ENCODE peak calls at places on chromosomes 4 and X, in ten cellular contexts. T, E, F, H, J, D, K, W, V and S are unnamed samples.

GRCh38 chr4:140353836-140354235 is 19.6 kb upstream of the SCOC start:
- DNase-seq in T (no peak), E (no peak), F (peak; percentile 28), H (no peak), J (no peak), D (no peak), K (no peak), W (no peak), V (no peak), S (no peak)

GRCh38 chr4:53619431-53619830 is 28.1 kb upstream of the LNX1 start:
- DNase-seq in T (no peak), E (no peak), F (no peak), H (no peak), J (no peak), D (no peak), K (no peak), W (no peak), V (no peak), S (no peak)

GRCh38 chr4:73864365-73864764 is 4.8 kb upstream of the CXCL1 start:
- DNase-seq in T (no peak), E (no peak), F (no peak), H (no peak), J (no peak), D (no peak), K (no peak), W (no peak), V (no peak), S (no peak)

GRCh38 chr4:79869597-79870336 is 203.3 kb downstream of the ANTXR2 start:
- DNase-seq in T (no peak), E (no peak), F (no peak), H (no peak), J (no peak), D (no peak), K (no peak), W (no peak), V (no peak), S (no peak)

GRCh38 chrX:9337056-9337455 is 127.8 kb upstream of the TBL1X start:
- DNase-seq in T (peak; percentile 68), E (peak; percentile 70), F (peak; percentile 62), H (no peak), J (no peak), D (no peak), K (no peak), W (no peak), V (no peak), S (no peak)

GRCh38 chr4:83269256-83269655 is 15.3 kb downstream of the COQ2 start:
- DNase-seq in T (peak; percentile 27), E (no peak), F (peak; percentile 47), H (no peak), J (no peak), D (no peak), K (no peak), W (no peak), V (no peak), S (no peak)

GRCh38 chrX:47351706-47352105 is 18.7 kb upstream of the ZNF157 start:
- DNase-seq in T (peak; percentile 83), E (no peak), F (peak; percentile 67), H (no peak), J (no peak), D (no peak), K (no peak), W (no peak), V (no peak), S (no peak)

GRCh38 chr4:123481034-123481433 is 84.4 kb downstream of the SPRY1 start:
- DNase-seq in T (peak; percentile 83), E (no peak), F (peak; percentile 96), H (no peak), J (no peak), D (no peak), K (no peak), W (no peak), V (no peak), S (no peak)

GRCh38 chrX:45633419-45633818 is 432.7 kb upstream of the DIPK2B start:
- DNase-seq in T (no peak), E (no peak), F (no peak), H (no peak), J (no peak), D (no peak), K (no peak), W (no peak), V (no peak), S (no peak)

GRCh38 chr4:107518076-107518475 is 202.0 kb downstream of the PAPSS1 start:
- DNase-seq in T (no peak), E (no peak), F (no peak), H (no peak), J (no peak), D (no peak), K (no peak), W (no peak), V (no peak), S (no peak)

GRCh38 chr4:39335566-39335965 is 30.6 kb downstream of the RFC1 start:
- DNase-seq in T (peak; percentile 27), E (no peak), F (no peak), H (no peak), J (no peak), D (no peak), K (no peak), W (no peak), V (no peak), S (no peak)

GRCh38 chrX:34546366-34546765 is 110.7 kb downstream of the TMEM47 start:
- DNase-seq in T (peak; percentile 2), E (no peak), F (no peak), H (no peak), J (no peak), D (no peak), K (no peak), W (no peak), V (no peak), S (no peak)

GRCh38 chr4:7172946-7173345 is 19.4 kb upstream of the SORCS2 start:
- DNase-seq in T (no peak), E (no peak), F (no peak), H (no peak), J (no peak), D (no peak), K (no peak), W (no peak), V (no peak), S (no peak)

GRCh38 chr4:176425035-176425434 is 105.3 kb downstream of the SPCS3 start:
- DNase-seq in T (peak; percentile 68), E (no peak), F (peak; percentile 81), H (no peak), J (no peak), D (no peak), K (no peak), W (no peak), V (no peak), S (no peak)

GRCh38 chrX:128975716-128976115 is 547.6 kb downstream of the SMARCA1 start:
- DNase-seq in T (no peak), E (no peak), F (no peak), H (no peak), J (peak; percentile 20), D (no peak), K (no peak), W (no peak), V (peak; percentile 17), S (no peak)

GRCh38 chr4:11497212-11497806 is 68.6 kb upstream of the HS3ST1 start:
- DNase-seq in T (no peak), E (no peak), F (no peak), H (no peak), J (peak; percentile 29), D (no peak), K (no peak), W (no peak), V (no peak), S (no peak)

GRCh38 chr4:66606908-66607307 is 936.6 kb upstream of the EPHA5 start:
- DNase-seq in T (no peak), E (no peak), F (no peak), H (no peak), J (no peak), D (no peak), K (no peak), W (no peak), V (no peak), S (no peak)

GRCh38 chr4:176789955-176790354 is 2.8 kb downstream of the VEGFC start:
- DNase-seq in T (peak; percentile 60), E (no peak), F (peak; percentile 71), H (no peak), J (no peak), D (no peak), K (no peak), W (no peak), V (no peak), S (no peak)

GRCh38 chr4:22607382-22607781 is 85.4 kb upstream of the GBA3 start:
- DNase-seq in T (peak; percentile 32), E (no peak), F (peak; percentile 41), H (no peak), J (peak; percentile 71), D (no peak), K (no peak), W (no peak), V (peak; percentile 24), S (peak; percentile 47)

GRCh38 chrX:7330971-7331746 is 183.2 kb upstream of the PUDP start:
- DNase-seq in T (peak; percentile 82), E (no peak), F (peak; percentile 89), H (no peak), J (no peak), D (no peak), K (no peak), W (no peak), V (no peak), S (no peak)

GRCh38 chrX:17032351-17032750 is 85.9 kb downstream of the REPS2 start:
- DNase-seq in T (peak; percentile 95), E (no peak), F (peak; percentile 97), H (no peak), J (no peak), D (no peak), K (no peak), W (no peak), V (no peak), S (no peak)

GRCh38 chrX:118536687-118537461 is 41.3 kb downstream of the DOCK11 start:
- DNase-seq in T (peak; percentile 69), E (no peak), F (peak; percentile 48), H (no peak), J (peak; percentile 65), D (no peak), K (peak; percentile 15), W (peak; percentile 32), V (no peak), S (peak; percentile 30)